ENCODE peak calls at places on chromosome 12, in five cellular contexts. H, J, F, O and A are unnamed samples.

GRCh38 chr12:121175383-121176119 is 34.4 kb upstream of the P2RX4 start:
- DNase-seq in O (no peak), H (no peak), J (no peak), F (no peak), A (no peak)

GRCh38 chr12:51771008-51771407 is 77.5 kb downstream of the FIGNL2 start:
- DNase-seq in F (no peak), O (no peak), H (no peak), J (no peak), A (no peak)

GRCh38 chr12:48199784-48200198 is 3.3 kb downstream of the OR10AD1 start:
- DNase-seq in J (no peak), H (no peak), O (no peak), F (no peak), A (no peak)

GRCh38 chr12:102917026-102917787 is at the start of gene PAH:
- DNase-seq in O (peak; percentile 19), F (no peak), H (no peak), J (peak; percentile 6), A (peak; percentile 12)

GRCh38 chr12:5318874-5319273 is 113.0 kb upstream of the NTF3 start:
- DNase-seq in J (no peak), H (no peak), F (no peak), O (no peak), A (no peak)

GRCh38 chr12:65113621-65114035 is 7.5 kb downstream of the WIF1 start:
- DNase-seq in F (no peak), H (no peak), J (no peak), O (no peak), A (no peak)

GRCh38 chr12:96240656-96241055 is 46.5 kb downstream of the ELK3 start:
- DNase-seq in H (no peak), O (no peak), F (no peak), J (no peak), A (no peak)

GRCh38 chr12:10406725-10407124 is 2.8 kb downstream of the KLRC4 start:
- DNase-seq in J (no peak), H (no peak), O (no peak), F (no peak), A (no peak)

GRCh38 chr12:106342397-106343212 is 14.9 kb upstream of the POLR3B start:
- DNase-seq in H (no peak), O (no peak), F (no peak), J (no peak), A (no peak)

GRCh38 chr12:58918475-58918874 is 1.8 kb downstream of the LRIG3 start:
- DNase-seq in F (no peak), J (no peak), O (no peak), H (no peak), A (no peak)

GRCh38 chr12:121079736-121080272 is 40.8 kb upstream of the OASL start:
- DNase-seq in J (no peak), F (no peak), O (no peak), H (no peak), A (no peak)

GRCh38 chr12:24020391-24021163 is 71.1 kb upstream of the SOX5 start:
- DNase-seq in O (no peak), F (no peak), H (no peak), J (no peak), A (no peak)

GRCh38 chr12:18165422-18165871 is 75.5 kb upstream of the RERGL start:
- DNase-seq in O (peak; percentile 4), F (no peak), H (no peak), J (no peak), A (no peak)

GRCh38 chr12:62720661-62721330 is 214.2 kb downstream of the PPM1H start:
- DNase-seq in H (no peak), J (no peak), F (no peak), O (no peak), A (no peak)

GRCh38 chr12:51534216-51534615 is 56.8 kb upstream of the SCN8A start:
- DNase-seq in J (no peak), F (no peak), H (no peak), O (no peak), A (no peak)

GRCh38 chr12:56208014-56208413 is 13.7 kb downstream of the RNF41 start:
- DNase-seq in H (no peak), J (no peak), F (no peak), O (no peak), A (no peak)